ENCODE peak calls at places on chromosomes 11 and 22, in ten cellular contexts. F is HCT116; S is ascending aorta; C is mesendoderm; D is right atrium auricular region; E is kidney; Y is neural progenitor cell; B is ovary; V is effector memory CD4-positive, alpha-beta T cell; T is stomach. Q is an unnamed sample. For H3K36me3 and H3K4me1, the result is how much of the 10 kb centered on the place peaks cover.

GRCh38 chr22:50371101-50371648 is 28.0 kb downstream of the PPP6R2 start:
- DNase-seq in Y (no peak), S (no peak), C (no peak), V (no peak), D (no peak), B (no peak), E (no peak), F (no peak), T (no peak), Q (no peak)

GRCh38 chr22:17781319-17782031 is 7.2 kb upstream of the BID start:
- DNase-seq in E (peak), T (no peak), F (no peak), Y (no peak), S (no peak), B (no peak), V (peak), C (no peak), D (no peak), Q (no peak)

GRCh38 chr11:18727499-18728236 is 1.7 kb upstream of the IGSF22 start:
- DNase-seq in V (peak), C (peak), D (no peak), Y (peak), E (no peak), T (no peak), B (peak), F (peak), S (no peak), Q (no peak)

GRCh38 chr11:2585566-2586090 is 114.2 kb downstream of the KCNQ1OT1 start:
- DNase-seq in D (no peak), B (peak), E (peak), T (peak), C (no peak), F (no peak), S (peak), Y (no peak), V (no peak), Q (no peak)

GRCh38 chr22:17158568-17159503 is at the start of gene HDHD5:
- DNase-seq in S (peak), Y (peak), T (peak), C (peak), E (peak), B (peak), V (peak), D (peak), F (peak), Q (peak)

GRCh38 chr22:37165066-37165465 is 15.3 kb upstream of the IL2RB start:
- DNase-seq in V (no peak), T (no peak), Y (no peak), D (no peak), S (no peak), E (peak), F (no peak), B (no peak), C (no peak), Q (no peak)

GRCh38 chr11:69500285-69501120 is 19.0 kb downstream of the LINC01488 start:
- DNase-seq in D (no peak), Y (no peak), S (no peak), C (no peak), E (peak), B (peak), F (no peak), V (no peak), T (no peak), Q (no peak)

GRCh38 chr11:104191124-104191523 is 27.2 kb upstream of the PDGFD start:
- DNase-seq in D (no peak), Y (no peak), S (no peak), E (no peak), T (no peak), C (peak), V (no peak), F (no peak), B (no peak), Q (no peak)

GRCh38 chr11:31806186-31806943 is 4.8 kb downstream of the PAX6 start:
- DNase-seq in T (no peak), C (peak), D (peak), V (no peak), Y (peak), E (no peak), B (no peak), S (no peak), F (no peak), Q (no peak)

GRCh38 chr11:129853508-129854228 is 38.0 kb downstream of the TMEM45B start:
- DNase-seq in S (no peak), B (peak), T (peak), Y (no peak), V (peak), D (no peak), C (no peak), F (no peak), E (peak), Q (no peak)

GRCh38 chr11:126416542-126417090 is 61.1 kb downstream of the ST3GAL4 start:
- DNase-seq in V (peak), Y (peak), F (no peak), B (peak), D (peak), S (peak), T (peak), E (peak), C (peak), Q (peak)
- H3K4me3 ChIP-seq in V (peak), Y (peak), F (no peak), B (peak), D (peak), S (peak), T (peak), E (peak), C (no peak), Q (peak)

GRCh38 chr22:21758465-21758864 is 22.9 kb upstream of the YPEL1 start:
- DNase-seq in D (no peak), E (no peak), T (no peak), V (no peak), S (no peak), C (no peak), Y (no peak), F (no peak), B (no peak), Q (no peak)

GRCh38 chr22:21760640-21761039 is 25.0 kb upstream of the YPEL1 start:
- DNase-seq in C (no peak), V (no peak), Y (no peak), F (no peak), B (no peak), E (no peak), T (no peak), D (no peak), S (no peak), Q (no peak)

GRCh38 chr22:21759133-21759532 is 23.5 kb upstream of the YPEL1 start:
- DNase-seq in Y (no peak), B (no peak), T (no peak), S (no peak), C (no peak), F (no peak), V (no peak), D (no peak), E (no peak), Q (no peak)

GRCh38 chr22:21761086-21761485 is 25.5 kb upstream of the YPEL1 start:
- DNase-seq in C (no peak), T (no peak), E (no peak), S (no peak), B (no peak), F (no peak), V (no peak), Y (no peak), D (no peak), Q (no peak)

GRCh38 chr22:21759631-21760030 is 24.0 kb upstream of the YPEL1 start:
- DNase-seq in B (peak), E (no peak), T (no peak), F (no peak), D (no peak), V (no peak), Y (no peak), C (no peak), S (no peak), Q (no peak)
- H3K36me3 ChIP-seq in B (under half), E (under half), T (half or more), F (under half), D (half or more), V (under half), Y (under half), C (under half), S (under half), Q (half or more)

DNA sequence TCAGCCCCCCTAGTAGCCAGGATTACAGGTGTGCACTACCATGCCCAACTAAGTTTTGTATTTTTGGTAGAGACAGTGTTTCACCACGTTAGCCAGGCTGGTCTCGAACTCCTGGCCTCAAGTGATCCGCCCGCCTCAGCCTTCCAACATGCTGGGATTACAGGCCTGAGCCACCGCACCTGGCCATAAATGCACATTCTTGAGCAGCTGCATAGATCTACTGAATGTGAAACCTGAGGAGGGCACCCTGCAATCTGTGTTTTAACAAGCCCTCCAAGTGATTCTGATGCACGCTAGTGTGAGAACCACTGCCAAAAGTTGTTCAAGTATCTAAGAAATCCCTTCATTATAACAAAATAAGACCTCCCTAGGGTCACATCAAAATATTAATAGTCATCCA is 89.3 kb downstream of the RDX start:
- DNase-seq in Y (no peak), T (no peak), S (no peak), D (no peak), F (no peak), E (no peak), B (no peak), V (no peak), C (no peak), Q (no peak)
- H3K4me1 ChIP-seq in Y (under half), T (under half), S (under half), D (under half), F (under half), E (under half), B (under half), V (under half), C (under half), Q (under half)

GRCh38 chr22:19766235-19766505 is 5.6 kb downstream of the TBX1 start:
- DNase-seq in S (no peak), D (no peak), Y (peak), V (no peak), B (no peak), E (no peak), C (no peak), T (no peak), F (no peak), Q (no peak)
- H3K4me3 ChIP-seq in S (peak), D (peak), Y (peak), V (no peak), B (no peak), E (no peak), C (no peak), T (peak), F (peak), Q (peak)